ENCODE peak calls at places on chromosomes 16 and 17, in five cellular contexts. One of them, this sample, is unnamed.

GRCh38 chr17:83195330-83196087 is 116.1 kb downstream of the METRNL start:
- DNase-seq in mucosa of descending colon: no peak
- DNase-seq in heart right ventricle: no peak
- DNase-seq in left ventricle myocardium inferior: peak; percentile 60
- DNase-seq in colonic mucosa: no peak
- DNase-seq in this sample: peak; percentile 40

GRCh38 chr17:40349477-40350409 is 14.8 kb downstream of the GJD3 start:
- DNase-seq in left ventricle myocardium inferior: peak; percentile 58
- DNase-seq in colonic mucosa: peak; percentile 50
- DNase-seq in heart right ventricle: peak; percentile 70
- DNase-seq in mucosa of descending colon: peak; percentile 43
- DNase-seq in this sample: no peak

GRCh38 chr17:74442670-74443515 is 11.0 kb downstream of the GPRC5C start:
- DNase-seq in colonic mucosa: peak; percentile 94
- DNase-seq in mucosa of descending colon: peak; percentile 93
- DNase-seq in left ventricle myocardium inferior: peak; percentile 94
- DNase-seq in heart right ventricle: peak; percentile 92
- DNase-seq in this sample: peak; percentile 67

GRCh38 chr17:49793309-49793708 is 4.8 kb downstream of the KAT7 start:
- DNase-seq in colonic mucosa: no peak
- DNase-seq in left ventricle myocardium inferior: no peak
- DNase-seq in mucosa of descending colon: no peak
- DNase-seq in heart right ventricle: no peak
- DNase-seq in this sample: no peak

GRCh38 chr16:26578748-26579147 is 488.0 kb upstream of the C16orf82 start:
- DNase-seq in left ventricle myocardium inferior: no peak
- DNase-seq in mucosa of descending colon: no peak
- DNase-seq in heart right ventricle: no peak
- DNase-seq in colonic mucosa: no peak
- DNase-seq in this sample: no peak

GRCh38 chr17:72998343-72998742 is 94.1 kb downstream of the SLC39A11 start:
- DNase-seq in heart right ventricle: no peak
- DNase-seq in left ventricle myocardium inferior: no peak
- DNase-seq in mucosa of descending colon: no peak
- DNase-seq in colonic mucosa: no peak
- DNase-seq in this sample: no peak

GRCh38 chr17:65254166-65254565 is 117.0 kb downstream of the RGS9 start:
- DNase-seq in colonic mucosa: no peak
- DNase-seq in mucosa of descending colon: no peak
- DNase-seq in heart right ventricle: no peak
- DNase-seq in left ventricle myocardium inferior: no peak
- DNase-seq in this sample: no peak

GRCh38 chr16:65500007-65500406 is 378.1 kb upstream of the CDH11 start:
- DNase-seq in heart right ventricle: no peak
- DNase-seq in left ventricle myocardium inferior: no peak
- DNase-seq in mucosa of descending colon: no peak
- DNase-seq in colonic mucosa: no peak
- DNase-seq in this sample: no peak

GRCh38 chr16:79928142-79928735 is 327.7 kb upstream of the MAF start:
- DNase-seq in colonic mucosa: peak; percentile 33
- DNase-seq in heart right ventricle: no peak
- DNase-seq in mucosa of descending colon: peak; percentile 41
- DNase-seq in left ventricle myocardium inferior: no peak
- DNase-seq in this sample: no peak

GRCh38 chr17:5065227-5065744 is 13.0 kb upstream of the ZFP3 start:
- DNase-seq in heart right ventricle: no peak
- DNase-seq in colonic mucosa: no peak
- DNase-seq in mucosa of descending colon: no peak
- DNase-seq in left ventricle myocardium inferior: no peak
- DNase-seq in this sample: no peak

GRCh38 chr17:77285594-77286390 is 145.0 kb downstream of the SEC14L1 start:
- DNase-seq in mucosa of descending colon: peak; percentile 83
- DNase-seq in heart right ventricle: peak; percentile 33
- DNase-seq in left ventricle myocardium inferior: peak; percentile 50
- DNase-seq in colonic mucosa: peak; percentile 68
- DNase-seq in this sample: peak; percentile 25

GRCh38 chr17:67082110-67082509 is 37.8 kb downstream of the CACNG1 start:
- DNase-seq in colonic mucosa: no peak
- DNase-seq in heart right ventricle: no peak
- DNase-seq in mucosa of descending colon: no peak
- DNase-seq in left ventricle myocardium inferior: no peak
- DNase-seq in this sample: no peak

GRCh38 chr17:14359251-14359939 is 58.5 kb downstream of the HS3ST3B1 start:
- DNase-seq in heart right ventricle: peak; percentile 5
- DNase-seq in colonic mucosa: no peak
- DNase-seq in left ventricle myocardium inferior: no peak
- DNase-seq in mucosa of descending colon: no peak
- DNase-seq in this sample: no peak

GRCh38 chr17:38509008-38509771 is 80.9 kb downstream of the ARHGAP23 start:
- DNase-seq in mucosa of descending colon: peak; percentile 74
- DNase-seq in heart right ventricle: peak; percentile 72
- DNase-seq in colonic mucosa: peak; percentile 74
- DNase-seq in left ventricle myocardium inferior: peak; percentile 72
- DNase-seq in this sample: no peak

GRCh38 chr17:41801374-41802062 is 10.2 kb downstream of the P3H4 start:
- DNase-seq in left ventricle myocardium inferior: peak; percentile 84
- DNase-seq in heart right ventricle: peak; percentile 84
- DNase-seq in colonic mucosa: peak; percentile 90
- DNase-seq in mucosa of descending colon: peak; percentile 90
- DNase-seq in this sample: peak; percentile 51
- H3K4me3 ChIP-seq in left ventricle myocardium inferior: peak overlapping the region; percentile 38
- H3K4me3 ChIP-seq in heart right ventricle: no peak overlapping the region
- H3K4me3 ChIP-seq in colonic mucosa: no peak overlapping the region
- H3K4me3 ChIP-seq in mucosa of descending colon: no peak overlapping the region
- H3K4me3 ChIP-seq in this sample: peak overlapping the region; percentile 33

GRCh38 chr17:37507108-37507507 is 17.4 kb downstream of the DUSP14 start:
- DNase-seq in mucosa of descending colon: no peak
- DNase-seq in colonic mucosa: no peak
- DNase-seq in heart right ventricle: no peak
- DNase-seq in left ventricle myocardium inferior: no peak
- DNase-seq in this sample: no peak

GRCh38 chr17:37502009-37502936 is 12.6 kb downstream of the DUSP14 start:
- DNase-seq in heart right ventricle: no peak
- DNase-seq in colonic mucosa: no peak
- DNase-seq in mucosa of descending colon: no peak
- DNase-seq in left ventricle myocardium inferior: no peak
- DNase-seq in this sample: no peak

GRCh38 chr17:37506678-37507077 is 17.0 kb downstream of the DUSP14 start:
- DNase-seq in colonic mucosa: no peak
- DNase-seq in mucosa of descending colon: no peak
- DNase-seq in left ventricle myocardium inferior: no peak
- DNase-seq in heart right ventricle: no peak
- DNase-seq in this sample: no peak

GRCh38 chr17:37503148-37503547 is 13.5 kb downstream of the DUSP14 start:
- DNase-seq in heart right ventricle: no peak
- DNase-seq in colonic mucosa: no peak
- DNase-seq in left ventricle myocardium inferior: no peak
- DNase-seq in mucosa of descending colon: no peak
- DNase-seq in this sample: no peak

GRCh38 chr17:37505333-37505732 is 15.6 kb downstream of the DUSP14 start:
- DNase-seq in heart right ventricle: no peak
- DNase-seq in mucosa of descending colon: no peak
- DNase-seq in colonic mucosa: no peak
- DNase-seq in left ventricle myocardium inferior: no peak
- DNase-seq in this sample: no peak
- H3K4me1 ChIP-seq in heart right ventricle: no peaks in the 10 kb centered on the region
- H3K4me1 ChIP-seq in mucosa of descending colon: no peaks in the 10 kb centered on the region
- H3K4me1 ChIP-seq in colonic mucosa: no peaks in the 10 kb centered on the region
- H3K4me1 ChIP-seq in left ventricle myocardium inferior: peaks cover 21% of the 10 kb centered on the region
- H3K4me1 ChIP-seq in this sample: no peaks in the 10 kb centered on the region

DNA sequence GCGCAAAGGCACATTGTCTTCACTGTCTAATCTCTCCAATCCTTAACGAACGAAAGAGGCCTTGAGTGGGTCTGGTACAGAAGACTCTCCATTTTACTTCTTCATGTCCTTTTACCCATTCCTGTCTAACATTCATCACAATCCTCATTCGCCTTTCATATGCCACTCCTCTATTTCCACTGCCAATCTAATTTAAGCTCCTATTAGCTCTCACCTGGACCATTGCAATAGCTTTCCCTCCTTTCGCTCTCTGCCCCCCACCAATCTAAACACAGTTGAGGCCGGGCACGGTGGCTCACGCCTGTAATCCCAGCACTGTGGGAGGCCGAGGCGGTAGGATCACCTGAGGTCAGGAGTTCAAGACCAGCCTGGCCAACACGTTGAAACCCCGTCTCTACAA is 6.3 kb upstream of the SLFN14 start:
- DNase-seq in colonic mucosa: peak; percentile 20
- DNase-seq in heart right ventricle: no peak
- DNase-seq in mucosa of descending colon: no peak
- DNase-seq in left ventricle myocardium inferior: no peak
- DNase-seq in this sample: no peak
- H3K4me3 ChIP-seq in colonic mucosa: peak overlapping the region; percentile 88
- H3K4me3 ChIP-seq in heart right ventricle: no peak overlapping the region
- H3K4me3 ChIP-seq in mucosa of descending colon: no peak overlapping the region
- H3K4me3 ChIP-seq in left ventricle myocardium inferior: peak overlapping the region; percentile 75
- H3K4me3 ChIP-seq in this sample: peak overlapping the region; percentile 96

GRCh38 chr16:24996301-24996700 is 18.9 kb downstream of the ARHGAP17 start:
- DNase-seq in left ventricle myocardium inferior: no peak
- DNase-seq in heart right ventricle: no peak
- DNase-seq in mucosa of descending colon: no peak
- DNase-seq in colonic mucosa: no peak
- DNase-seq in this sample: no peak

GRCh38 chr16:24998201-24998600 is 17.0 kb downstream of the ARHGAP17 start:
- DNase-seq in mucosa of descending colon: no peak
- DNase-seq in left ventricle myocardium inferior: no peak
- DNase-seq in heart right ventricle: no peak
- DNase-seq in colonic mucosa: no peak
- DNase-seq in this sample: no peak

GRCh38 chr16:24999088-24999670 is 16.0 kb downstream of the ARHGAP17 start:
- DNase-seq in colonic mucosa: no peak
- DNase-seq in left ventricle myocardium inferior: no peak
- DNase-seq in mucosa of descending colon: no peak
- DNase-seq in heart right ventricle: no peak
- DNase-seq in this sample: no peak

GRCh38 chr16:24996731-24997130 is 18.4 kb downstream of the ARHGAP17 start:
- DNase-seq in mucosa of descending colon: no peak
- DNase-seq in colonic mucosa: no peak
- DNase-seq in left ventricle myocardium inferior: no peak
- DNase-seq in heart right ventricle: no peak
- DNase-seq in this sample: no peak

DNA sequence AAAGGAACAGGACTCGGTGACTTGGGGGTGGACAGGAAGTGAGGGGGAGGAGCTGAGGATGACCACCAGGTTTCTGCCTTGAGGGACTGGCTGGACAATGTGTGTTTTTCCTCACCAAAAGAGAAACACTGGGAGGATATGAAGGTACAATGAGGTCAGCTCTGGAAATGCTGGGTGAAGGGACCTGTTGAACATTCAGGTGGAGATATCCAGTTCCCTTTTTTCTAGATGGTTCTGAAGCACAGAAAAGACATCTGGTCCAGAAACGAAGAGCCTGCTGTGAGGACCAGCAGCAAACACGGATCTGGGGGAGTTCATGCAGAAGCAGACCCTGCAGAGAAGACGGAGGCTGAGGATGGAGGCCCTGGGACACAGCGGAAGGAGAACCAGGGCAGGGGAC is 17.5 kb downstream of the ARHGAP17 start:
- DNase-seq in heart right ventricle: no peak
- DNase-seq in left ventricle myocardium inferior: no peak
- DNase-seq in mucosa of descending colon: no peak
- DNase-seq in colonic mucosa: no peak
- DNase-seq in this sample: no peak
- H3K4me1 ChIP-seq in heart right ventricle: peaks cover 58% of the 10 kb centered on the region
- H3K4me1 ChIP-seq in left ventricle myocardium inferior: peaks cover 100% of the 10 kb centered on the region
- H3K4me1 ChIP-seq in mucosa of descending colon: peaks cover 54% of the 10 kb centered on the region
- H3K4me1 ChIP-seq in colonic mucosa: peaks cover 8% of the 10 kb centered on the region
- H3K4me1 ChIP-seq in this sample: peaks cover 34% of the 10 kb centered on the region

GRCh38 chr16:88454315-88455057 is 1.4 kb downstream of the ZFPM1 start:
- DNase-seq in heart right ventricle: no peak
- DNase-seq in colonic mucosa: peak; percentile 67
- DNase-seq in mucosa of descending colon: peak; percentile 71
- DNase-seq in left ventricle myocardium inferior: no peak
- DNase-seq in this sample: no peak
- H3K4me3 ChIP-seq in heart right ventricle: peak overlapping the region; percentile 38
- H3K4me3 ChIP-seq in colonic mucosa: peak overlapping the region; percentile 44
- H3K4me3 ChIP-seq in mucosa of descending colon: no peak overlapping the region
- H3K4me3 ChIP-seq in left ventricle myocardium inferior: peak overlapping the region; percentile 76
- H3K4me3 ChIP-seq in this sample: peak overlapping the region; percentile 73

DNA sequence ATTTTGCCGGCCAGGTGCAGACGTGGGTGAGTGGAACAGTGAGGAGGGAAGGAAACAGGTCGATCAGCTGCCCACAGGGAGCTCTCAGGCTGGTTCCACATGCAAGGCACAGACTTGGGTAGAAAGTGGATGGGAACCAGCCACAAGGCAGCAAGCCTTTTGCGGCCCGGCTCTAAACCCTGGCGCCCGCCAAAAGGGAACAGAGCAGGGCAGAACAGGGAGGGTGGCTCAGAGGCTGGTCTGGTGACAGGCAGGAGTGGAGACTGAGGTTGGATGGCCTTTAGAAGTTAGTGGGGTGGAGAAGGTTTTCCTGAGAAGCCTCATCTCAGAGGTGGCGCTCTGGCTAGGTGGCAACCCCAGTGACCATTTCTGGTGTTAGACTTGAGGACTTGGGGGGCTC is 10.4 kb downstream of the LLGL2 start:
- DNase-seq in mucosa of descending colon: no peak
- DNase-seq in heart right ventricle: no peak
- DNase-seq in colonic mucosa: no peak
- DNase-seq in left ventricle myocardium inferior: no peak
- DNase-seq in this sample: no peak
- H3K4me1 ChIP-seq in mucosa of descending colon: peaks cover 60% of the 10 kb centered on the region
- H3K4me1 ChIP-seq in heart right ventricle: no peaks in the 10 kb centered on the region
- H3K4me1 ChIP-seq in colonic mucosa: peaks cover 40% of the 10 kb centered on the region
- H3K4me1 ChIP-seq in left ventricle myocardium inferior: no peaks in the 10 kb centered on the region
- H3K4me1 ChIP-seq in this sample: no peaks in the 10 kb centered on the region

DNA sequence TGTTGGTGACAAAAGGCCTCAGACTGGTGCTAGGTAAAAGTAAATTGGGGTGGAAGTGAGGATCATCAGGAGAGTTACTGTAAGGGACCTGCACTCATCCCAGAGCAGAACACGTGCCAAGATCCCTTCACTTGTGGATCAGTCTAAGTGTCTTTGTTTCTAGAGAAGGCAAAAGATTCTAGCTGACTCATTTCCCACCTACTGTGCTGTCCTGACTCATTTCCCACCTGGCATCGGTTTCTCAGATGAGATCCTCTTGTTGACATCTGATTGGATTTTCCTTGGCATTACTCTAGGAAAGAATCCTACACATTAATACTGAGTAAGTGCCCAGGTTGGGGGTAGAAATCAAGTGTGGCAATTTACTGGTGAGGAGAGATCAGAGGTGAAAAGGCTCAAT is 136.5 kb upstream of the NUDT7 start:
- DNase-seq in colonic mucosa: no peak
- DNase-seq in heart right ventricle: no peak
- DNase-seq in left ventricle myocardium inferior: no peak
- DNase-seq in mucosa of descending colon: no peak
- DNase-seq in this sample: no peak
- H3K4me3 ChIP-seq in colonic mucosa: no peak overlapping the region
- H3K4me3 ChIP-seq in heart right ventricle: no peak overlapping the region
- H3K4me3 ChIP-seq in left ventricle myocardium inferior: no peak overlapping the region
- H3K4me3 ChIP-seq in mucosa of descending colon: no peak overlapping the region
- H3K4me3 ChIP-seq in this sample: no peak overlapping the region

GRCh38 chr17:45175759-45176140 is 14.1 kb downstream of the HEXIM2 start:
- DNase-seq in mucosa of descending colon: no peak
- DNase-seq in heart right ventricle: no peak
- DNase-seq in left ventricle myocardium inferior: no peak
- DNase-seq in colonic mucosa: no peak
- DNase-seq in this sample: no peak
- H3K4me1 ChIP-seq in mucosa of descending colon: peaks cover 36% of the 10 kb centered on the region
- H3K4me1 ChIP-seq in heart right ventricle: peaks cover 22% of the 10 kb centered on the region
- H3K4me1 ChIP-seq in left ventricle myocardium inferior: peaks cover 28% of the 10 kb centered on the region
- H3K4me1 ChIP-seq in colonic mucosa: peaks cover 14% of the 10 kb centered on the region
- H3K4me1 ChIP-seq in this sample: peaks cover 17% of the 10 kb centered on the region